ENCODE peak calls at places on chromosomes 5 and 9, in seven cellular contexts. L is stomach, M is GM06990, D is tibial nerve, G is PC-9, H is thoracic aorta, C is GM23248. A is an unnamed sample.

GRCh38 chr5:55220433-55221185 is 6.5 kb downstream of the MCIDAS start:
- DNase-seq in L (peak; percentile 64), M (no peak), D (no peak), G (no peak), H (no peak), C (peak; percentile 58), A (peak; percentile 50)

GRCh38 chr5:72015103-72015548 is 92.1 kb upstream of the MAP1B start:
- DNase-seq in L (no peak), M (no peak), D (no peak), G (no peak), H (no peak), C (peak; percentile 44), A (peak; percentile 60)

GRCh38 chr5:131263648-131264452 is at the start of gene CDC42SE2:
- DNase-seq in L (peak; percentile 88), M (peak; percentile 92), D (peak; percentile 76), G (peak; percentile 59), H (no peak), C (peak; percentile 95), A (peak; percentile 88)

GRCh38 chr9:124812401-124813016 is 35.6 kb downstream of the OLFML2A start:
- DNase-seq in L (no peak), M (no peak), D (peak; percentile 33), G (peak; percentile 96), H (no peak), C (peak; percentile 97), A (peak; percentile 99)

GRCh38 chr5:38709678-38710306 is 136.0 kb upstream of the OSMR start:
- DNase-seq in L (no peak), M (no peak), D (no peak), G (no peak), H (no peak), C (no peak), A (no peak)

GRCh38 chr9:91100878-91101450 is 260.8 kb downstream of the AUH start:
- DNase-seq in L (no peak), M (no peak), D (peak; percentile 66), G (no peak), H (no peak), C (no peak), A (no peak)

GRCh38 chr9:6133346-6134063 is 82.1 kb upstream of the IL33 start:
- DNase-seq in L (no peak), M (no peak), D (no peak), G (peak; percentile 72), H (no peak), C (peak; percentile 17), A (no peak)

GRCh38 chr5:26847041-26847736 is 191.2 kb downstream of the CDH9 start:
- DNase-seq in L (peak; percentile 71), M (no peak), D (no peak), G (peak; percentile 58), H (no peak), C (no peak), A (no peak)

GRCh38 chr9:91771027-91771426 is 179.0 kb downstream of the ROR2 start:
- DNase-seq in L (no peak), M (no peak), D (no peak), G (no peak), H (no peak), C (peak; percentile 97), A (peak; percentile 88)

GRCh38 chr9:84759300-84759750 is 89.8 kb downstream of the NTRK2 start:
- DNase-seq in L (no peak), M (peak; percentile 53), D (no peak), G (no peak), H (no peak), C (no peak), A (no peak)

GRCh38 chr5:172055996-172056395 is 49.6 kb upstream of the FBXW11 start:
- DNase-seq in L (no peak), M (no peak), D (no peak), G (no peak), H (no peak), C (no peak), A (no peak)

GRCh38 chr5:40679998-40680681 is 425 bp downstream of the PTGER4 start:
- DNase-seq in L (no peak), M (peak; percentile 28), D (no peak), G (no peak), H (no peak), C (no peak), A (no peak)

GRCh38 chr5:84383816-84384603 is 670 bp downstream of the EDIL3 start:
- DNase-seq in L (no peak), M (peak; percentile 6), D (no peak), G (peak; percentile 39), H (no peak), C (peak; percentile 70), A (peak; percentile 45)

GRCh38 chr9:17134396-17134842 is 421 bp upstream of the CNTLN start:
- DNase-seq in L (no peak), M (no peak), D (no peak), G (no peak), H (peak; percentile 1), C (peak; percentile 57), A (peak; percentile 11)

GRCh38 chr9:93549636-93550035 is 26.7 kb upstream of the PHF2 start:
- DNase-seq in L (no peak), M (no peak), D (no peak), G (no peak), H (no peak), C (no peak), A (no peak)

DNA sequence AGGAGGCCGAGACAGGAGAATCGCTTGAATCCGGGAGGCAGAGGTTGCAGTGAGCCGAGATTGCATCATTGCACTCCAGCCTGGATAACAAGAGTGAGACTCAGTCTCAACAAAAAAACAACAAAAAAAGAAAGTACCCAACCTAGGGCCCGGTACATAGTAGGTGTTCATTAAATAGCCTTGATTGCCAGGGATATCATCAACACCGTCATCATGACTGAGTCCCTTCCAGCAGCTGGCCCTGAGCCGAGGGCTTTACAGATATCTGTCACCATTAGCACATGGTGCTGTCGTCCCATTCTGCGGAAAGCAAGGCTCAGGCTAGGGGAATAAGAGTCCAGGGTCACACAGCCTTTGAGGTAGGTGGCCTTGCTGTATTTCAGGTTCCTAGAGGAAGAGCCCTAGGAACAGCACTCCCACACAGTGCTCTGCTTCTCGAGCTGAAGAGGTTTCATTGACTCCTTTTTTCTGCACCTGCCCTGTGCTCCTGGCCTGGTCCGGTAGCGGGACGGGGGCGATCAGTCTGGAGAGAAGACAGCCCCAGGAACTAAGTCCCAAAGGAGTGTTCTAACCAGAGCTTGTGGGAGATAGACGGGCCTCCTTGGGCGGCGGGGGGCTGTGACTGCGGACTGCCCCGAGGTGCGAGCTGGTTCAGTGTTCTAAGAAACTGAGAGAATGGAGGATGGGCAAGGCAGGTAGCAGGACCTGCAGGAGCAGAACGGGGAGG is 48.2 kb downstream of the CXXC5 start:
- DNase-seq in L (no peak), M (no peak), D (no peak), G (no peak), H (no peak), C (peak; percentile 48), A (no peak)
- H3K36me3 ChIP-seq in L (no peaks in the 10 kb centered on the region), M (no peaks in the 10 kb centered on the region), D (no peaks in the 10 kb centered on the region), G (no peaks in the 10 kb centered on the region), H (no peaks in the 10 kb centered on the region), C (peaks cover 3% of the 10 kb centered on the region), A (no peaks in the 10 kb centered on the region)

GRCh38 chr5:178216088-178216534 is 11.8 kb downstream of the HNRNPAB start:
- DNase-seq in L (no peak), M (no peak), D (no peak), G (no peak), H (no peak), C (no peak), A (no peak)

GRCh38 chr5:178214160-178214803 is 9.9 kb downstream of the HNRNPAB start:
- DNase-seq in L (no peak), M (no peak), D (no peak), G (no peak), H (no peak), C (no peak), A (no peak)

GRCh38 chr5:178215263-178216002 is 11.1 kb downstream of the HNRNPAB start:
- DNase-seq in L (no peak), M (no peak), D (no peak), G (no peak), H (no peak), C (no peak), A (no peak)

GRCh38 chr5:178218237-178218636 is 13.9 kb downstream of the HNRNPAB start:
- DNase-seq in L (no peak), M (no peak), D (no peak), G (no peak), H (no peak), C (no peak), A (no peak)

DNA sequence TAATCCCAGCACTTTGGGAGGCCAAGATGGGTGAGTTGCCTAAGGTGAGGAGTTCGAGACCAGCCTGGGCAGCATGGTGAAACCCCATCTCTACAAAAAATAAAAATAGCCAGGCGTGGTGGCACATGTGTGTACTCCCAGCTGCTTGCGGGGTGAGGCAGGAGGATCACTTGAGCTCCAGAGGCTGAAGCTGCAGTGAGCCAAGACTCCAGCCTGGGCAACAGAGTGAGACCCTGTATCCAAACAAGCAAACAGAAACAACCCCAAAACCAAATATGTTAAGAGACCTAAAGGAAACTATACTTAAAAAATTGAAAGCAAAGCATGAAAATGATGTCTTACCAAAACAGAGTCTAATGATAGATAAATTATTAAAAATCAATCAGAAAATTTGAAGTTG is 12.4 kb downstream of the HNRNPAB start:
- DNase-seq in L (no peak), M (no peak), D (no peak), G (no peak), H (no peak), C (no peak), A (no peak)
- H3K36me3 ChIP-seq in L (peaks cover 91% of the 10 kb centered on the region), M (peaks cover 30% of the 10 kb centered on the region), D (peaks cover 97% of the 10 kb centered on the region), G (peaks cover 10% of the 10 kb centered on the region), H (peaks cover 45% of the 10 kb centered on the region), C (peaks cover 17% of the 10 kb centered on the region), A (peaks cover 84% of the 10 kb centered on the region)

GRCh38 chr5:66179297-66180051 is 35.4 kb downstream of the SREK1 start:
- DNase-seq in L (no peak), M (no peak), D (no peak), G (no peak), H (no peak), C (no peak), A (no peak)
- H3K36me3 ChIP-seq in L (peaks cover 77% of the 10 kb centered on the region), M (peaks cover 5% of the 10 kb centered on the region), D (peaks cover 80% of the 10 kb centered on the region), G (peaks cover 65% of the 10 kb centered on the region), H (peaks cover 20% of the 10 kb centered on the region), C (peaks cover 71% of the 10 kb centered on the region), A (peaks cover 75% of the 10 kb centered on the region)

DNA sequence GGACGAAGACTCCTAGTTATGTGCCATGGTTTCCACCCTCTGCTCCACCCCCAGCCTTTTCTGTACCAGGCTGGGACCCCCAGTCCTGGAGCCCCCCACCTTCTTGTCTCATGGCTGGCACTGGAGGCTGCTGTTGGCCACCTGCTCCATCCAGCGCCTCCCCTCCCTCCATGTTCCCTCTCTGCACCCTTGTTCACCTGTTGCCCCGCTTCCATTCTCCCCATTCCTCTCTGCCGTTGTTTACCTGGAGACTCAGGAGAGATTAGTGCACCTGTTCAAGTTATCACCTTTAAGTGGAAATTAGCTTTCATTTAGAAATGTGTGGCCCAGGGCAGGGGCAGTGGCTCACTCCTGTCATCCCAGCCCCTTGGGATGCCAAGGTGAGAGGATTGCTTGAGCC is 7.2 kb downstream of the NTMT1 start:
- DNase-seq in L (no peak), M (no peak), D (no peak), G (no peak), H (no peak), C (no peak), A (no peak)
- H3K36me3 ChIP-seq in L (peaks cover 63% of the 10 kb centered on the region), M (peaks cover 32% of the 10 kb centered on the region), D (peaks cover 59% of the 10 kb centered on the region), G (no peaks in the 10 kb centered on the region), H (peaks cover 41% of the 10 kb centered on the region), C (peaks cover 32% of the 10 kb centered on the region), A (peaks cover 62% of the 10 kb centered on the region)

GRCh38 chr9:79580065-79580464 is 8.3 kb downstream of the TLE4 start:
- DNase-seq in L (no peak), M (no peak), D (no peak), G (no peak), H (no peak), C (no peak), A (no peak)
- H3K36me3 ChIP-seq in L (no peaks in the 10 kb centered on the region), M (peaks cover 4% of the 10 kb centered on the region), D (no peaks in the 10 kb centered on the region), G (no peaks in the 10 kb centered on the region), H (no peaks in the 10 kb centered on the region), C (peaks cover 10% of the 10 kb centered on the region), A (no peaks in the 10 kb centered on the region)

A was measured in MG63.